ENCODE peak calls at places on chromosomes 16 and 17, in nine cellular contexts. U is CD4-positive, alpha-beta memory T cell; O is RWPE1; M is epithelial cell of esophagus; G is HEK293T; D is RPMI7951; A is heart right ventricle; K is activated CD8-positive, alpha-beta T cell treated with anti-CD3 and anti-CD28 coated beads, Interleukin-2, amount 10 ng/mL, durations not matched to agents 7 days and 5 days; T is adrenal gland. L is an unnamed sample.

GRCh38 chr16:54353097-54353496 is 66.5 kb upstream of the IRX3 start:
- DNase-seq in G (no peak), K (no peak), U (no peak), D (no peak), T (no peak), M (no peak), O (no peak), A (no peak), L (no peak)

GRCh38 chr17:27651411-27652345 is 20.7 kb downstream of the LGALS9 start:
- DNase-seq in T (peak), G (no peak), A (peak), M (peak), U (peak), K (peak), O (no peak), D (peak), L (no peak)

GRCh38 chr16:83955218-83956130 is 2.4 kb downstream of the OSGIN1 start:
- DNase-seq in G (no peak), T (peak), O (no peak), U (no peak), M (peak), D (no peak), A (no peak), K (no peak), L (peak)

GRCh38 chr17:15290605-15291004 is 25.5 kb upstream of the PMP22 start:
- DNase-seq in K (no peak), G (no peak), D (no peak), A (no peak), M (no peak), U (no peak), O (no peak), T (no peak), L (no peak)

GRCh38 chr17:33520404-33521032 is 227.4 kb upstream of the ASIC2 start:
- DNase-seq in D (no peak), T (peak), U (no peak), A (peak), O (peak), M (peak), G (peak), K (peak), L (peak)

GRCh38 chr16:81623365-81624102 is 155.6 kb upstream of the PLCG2 start:
- DNase-seq in M (peak), A (no peak), D (peak), G (no peak), T (peak), O (no peak), K (peak), U (no peak), L (no peak)

GRCh38 chr17:20281860-20282259 is 185.5 kb downstream of the LGALS9B start:
- DNase-seq in G (no peak), T (peak), O (no peak), K (no peak), A (peak), D (no peak), M (no peak), U (no peak), L (no peak)

GRCh38 chr17:48259710-48260291 is 152.2 kb downstream of the SNX11 start:
- DNase-seq in M (peak), K (no peak), U (no peak), D (peak), O (peak), A (no peak), G (no peak), T (no peak), L (no peak)

GRCh38 chr16:55043499-55043898 is 112.8 kb downstream of the IRX5 start:
- DNase-seq in T (no peak), M (no peak), D (no peak), K (no peak), O (no peak), A (no peak), G (no peak), U (no peak), L (no peak)

GRCh38 chr16:22813946-22814325 is at the start of gene HS3ST2:
- DNase-seq in G (peak), A (peak), K (no peak), O (peak), T (peak), D (peak), U (no peak), M (peak), L (no peak)

GRCh38 chr16:54597222-54597621 is 310.6 kb upstream of the IRX3 start:
- DNase-seq in T (no peak), M (no peak), O (no peak), D (no peak), G (no peak), K (no peak), U (no peak), A (no peak), L (no peak)

GRCh38 chr17:31266042-31266441 is 31.0 kb downstream of the OMG start:
- DNase-seq in O (no peak), G (no peak), D (peak), U (no peak), A (no peak), K (no peak), M (peak), T (no peak), L (no peak)

GRCh38 chr16:80564394-80564793 is 23.6 kb downstream of the DYNLRB2 start:
- DNase-seq in D (no peak), A (no peak), M (no peak), U (no peak), T (no peak), K (peak), G (no peak), O (no peak), L (no peak)

GRCh38 chr16:11630230-11631056 is 37.8 kb upstream of the SNN start:
- DNase-seq in M (peak), A (no peak), T (peak), K (no peak), U (no peak), D (no peak), G (no peak), O (no peak), L (no peak)

GRCh38 chr17:70622382-70623260 is 453.3 kb downstream of the KCNJ2 start:
- DNase-seq in U (no peak), T (no peak), O (peak), D (peak), M (peak), A (peak), K (peak), G (peak), L (no peak)

GRCh38 chr17:47791025-47791424 is 30.6 kb downstream of the OSBPL7 start:
- DNase-seq in A (no peak), U (no peak), D (no peak), K (no peak), G (no peak), T (no peak), O (no peak), M (no peak), L (no peak)

GRCh38 chr16:68116256-68116853 is 31.2 kb downstream of the NFATC3 start:
- DNase-seq in A (no peak), U (no peak), D (peak), T (no peak), M (peak), K (no peak), O (peak), G (peak), L (no peak)

GRCh38 chr16:29862383-29862883 is 593 bp downstream of the CDIPT start:
- DNase-seq in G (no peak), O (peak), M (peak), A (no peak), D (no peak), U (no peak), K (peak), T (no peak), L (no peak)